ENCODE peak calls at places on chromosome 16, in eight cellular contexts. M is heart left ventricle; I is ovary; B is H1; R is left ventricle myocardium inferior; O is CD4-positive, alpha-beta T cell; V is HCT116; X is tibial nerve. E is an unnamed sample.

GRCh38 chr16:31179747-31180458 is at the start of gene FUS:
- DNase-seq in M (peak; percentile 91), I (peak; percentile 96), B (peak; percentile 94), R (peak; percentile 90), O (peak; percentile 88), V (peak; percentile 76), X (peak; percentile 91), E (peak; percentile 96)

GRCh38 chr16:57528499-57529323 is 7.7 kb downstream of the CCDC102A start:
- DNase-seq in M (no peak), I (peak; percentile 42), B (peak; percentile 94), R (peak; percentile 16), O (no peak), V (no peak), X (no peak), E (no peak)

GRCh38 chr16:74605746-74606520 is 981 bp downstream of the GLG1 start:
- DNase-seq in M (no peak), I (no peak), B (no peak), R (no peak), O (no peak), V (no peak), X (no peak), E (no peak)

GRCh38 chr16:86215979-86216585 is 294.2 kb upstream of the FOXF1 start:
- DNase-seq in M (no peak), I (no peak), B (no peak), R (no peak), O (no peak), V (no peak), X (no peak), E (no peak)

GRCh38 chr16:30086291-30087140 is 5.2 kb downstream of the TBX6 start:
- DNase-seq in M (no peak), I (no peak), B (no peak), R (no peak), O (no peak), V (no peak), X (no peak), E (no peak)

GRCh38 chr16:69942627-69943170 is 8.4 kb upstream of the CLEC18A start:
- DNase-seq in M (no peak), I (no peak), B (no peak), R (no peak), O (no peak), V (no peak), X (peak; percentile 3), E (no peak)

GRCh38 chr16:29662729-29663019 is 373 bp upstream of the SPN start:
- DNase-seq in M (no peak), I (no peak), B (no peak), R (no peak), O (no peak), V (no peak), X (no peak), E (no peak)

GRCh38 chr16:1494129-1494640 is 1.0 kb downstream of the TELO2 start:
- DNase-seq in M (peak; percentile 67), I (peak; percentile 69), B (no peak), R (peak; percentile 68), O (no peak), V (no peak), X (peak; percentile 26), E (peak; percentile 57)

GRCh38 chr16:13036600-13036999 is 135.2 kb downstream of the SHISA9 start:
- DNase-seq in M (peak; percentile 25), I (no peak), B (peak; percentile 81), R (peak; percentile 19), O (no peak), V (no peak), X (peak; percentile 36), E (peak; percentile 32)

GRCh38 chr16:17567455-17567854 is 96.7 kb upstream of the XYLT1 start:
- DNase-seq in M (no peak), I (no peak), B (no peak), R (no peak), O (no peak), V (no peak), X (no peak), E (no peak)

GRCh38 chr16:51919736-51920135 is 627.2 kb downstream of the TOX3 start:
- DNase-seq in M (no peak), I (no peak), B (no peak), R (no peak), O (no peak), V (no peak), X (no peak), E (no peak)

GRCh38 chr16:11198817-11199216 is 57.2 kb downstream of the SOCS1 start:
- DNase-seq in M (no peak), I (no peak), B (no peak), R (no peak), O (no peak), V (peak; percentile 70), X (no peak), E (peak; percentile 63)

GRCh38 chr16:81632392-81633146 is 146.5 kb upstream of the PLCG2 start:
- DNase-seq in M (no peak), I (no peak), B (no peak), R (no peak), O (peak; percentile 62), V (peak; percentile 93), X (no peak), E (peak; percentile 62)

GRCh38 chr16:71893888-71894228 is 1.5 kb upstream of the IST1 start:
- DNase-seq in M (no peak), I (no peak), B (no peak), R (no peak), O (no peak), V (no peak), X (no peak), E (peak; percentile 23)

GRCh38 chr16:71895679-71896385 is 501 bp downstream of the IST1 start:
- DNase-seq in M (peak; percentile 43), I (no peak), B (no peak), R (peak; percentile 29), O (no peak), V (no peak), X (peak; percentile 14), E (peak; percentile 46)

GRCh38 chr16:71894921-71895678 is at the start of gene IST1:
- DNase-seq in M (peak; percentile 99), I (peak; percentile 98), B (peak; percentile 95), R (peak; percentile 99), O (peak; percentile 96), V (peak; percentile 96), X (peak; percentile 96), E (peak; percentile 98)

GRCh38 chr16:71896688-71897368 is 1.5 kb downstream of the IST1 start:
- DNase-seq in M (no peak), I (no peak), B (no peak), R (no peak), O (no peak), V (no peak), X (no peak), E (no peak)

GRCh38 chr16:71894229-71894920 is 956 bp upstream of the IST1 start:
- DNase-seq in M (peak; percentile 42), I (peak; percentile 55), B (peak; percentile 68), R (peak; percentile 37), O (peak; percentile 29), V (peak; percentile 43), X (peak; percentile 54), E (peak; percentile 14)
- TF ChIP-seq CTCF in M (peak; percentile 32), I (no peak), B (peak; percentile 24), R (peak; percentile 28), O (no peak), V (no peak), X (no peak), E (peak; percentile 25)

GRCh38 chr16:253833-254232 is 19.2 kb downstream of the FAM234A start:
- DNase-seq in M (no peak), I (no peak), B (no peak), R (no peak), O (no peak), V (no peak), X (no peak), E (no peak)
- H3K27ac ChIP-seq in M (no peak overlapping the region), I (no peak overlapping the region), B (no peak overlapping the region), R (peak overlapping the region; percentile 29), O (no peak overlapping the region), V (no peak overlapping the region), X (no peak overlapping the region), E (no peak overlapping the region)

GRCh38 chr16:22124583-22125284 is 32.4 kb downstream of the VWA3A start:
- DNase-seq in M (no peak), I (no peak), B (no peak), R (no peak), O (no peak), V (no peak), X (no peak), E (no peak)
- TF ChIP-seq CTCF in M (no peak), I (no peak), B (no peak), R (no peak), O (no peak), V (no peak), X (no peak), E (no peak)

GRCh38 chr16:4626396-4626795 is 1.8 kb downstream of the MGRN1 start:
- DNase-seq in M (no peak), I (no peak), B (no peak), R (no peak), O (no peak), V (no peak), X (no peak), E (no peak)
- H3K27ac ChIP-seq in M (peak overlapping the region; percentile 99), I (no peak overlapping the region), B (no peak overlapping the region), R (peak overlapping the region; percentile 95), O (peak overlapping the region; percentile 72), V (no peak overlapping the region), X (peak overlapping the region; percentile 90), E (peak overlapping the region; percentile 83)

DNA sequence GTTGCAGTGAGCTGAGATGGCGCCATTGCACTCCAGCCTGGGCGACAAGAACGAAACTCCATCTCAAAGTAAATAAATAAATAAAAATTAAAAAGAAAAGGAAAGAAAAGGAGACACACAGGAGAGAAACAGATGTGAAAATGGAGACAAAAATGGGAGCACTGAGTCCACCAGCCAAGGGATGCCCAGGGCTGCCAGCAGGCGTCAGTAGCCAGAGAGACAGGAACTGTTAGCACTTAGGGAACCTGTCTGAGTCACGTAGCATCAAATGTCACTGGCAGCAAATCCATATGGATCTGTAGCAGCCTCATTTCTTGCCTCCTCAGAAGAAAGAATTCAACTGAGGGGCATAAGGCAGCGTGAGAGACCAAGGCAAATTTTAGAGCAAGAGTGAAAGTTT is 79.7 kb downstream of the CYLD start:
- DNase-seq in M (no peak), I (no peak), B (peak; percentile 28), R (no peak), O (no peak), V (peak; percentile 16), X (no peak), E (no peak)
- TF ChIP-seq CTCF in M (no peak), I (no peak), B (peak; percentile 41), R (no peak), O (no peak), V (peak; percentile 32), X (no peak), E (no peak)